ENCODE peak calls at places on chromosome 3, in ten cellular contexts. One of them, this sample, is unnamed.

GRCh38 chr3:171936231-171936841 is 93.2 kb downstream of the TMEM212 start:
- DNase-seq in A172: peak
- DNase-seq in endodermal cell: no peak
- DNase-seq in Right ventricle myocardium superior: no peak
- DNase-seq in NCI-H510A: no peak
- DNase-seq in NCI-H748 treated with DMSO at 0.1 percent for 48 hours: no peak
- DNase-seq in foreskin keratinocyte: peak
- DNase-seq in RPMI7951: peak
- DNase-seq in HuH-7: no peak
- DNase-seq in effector memory CD8-positive, alpha-beta T cell: no peak
- DNase-seq in this sample: no peak

GRCh38 chr3:65855370-65856100 is 183.2 kb downstream of the MAGI1 start:
- DNase-seq in A172: no peak
- DNase-seq in endodermal cell: no peak
- DNase-seq in Right ventricle myocardium superior: no peak
- DNase-seq in NCI-H510A: no peak
- DNase-seq in NCI-H748 treated with DMSO at 0.1 percent for 48 hours: no peak
- DNase-seq in foreskin keratinocyte: no peak
- DNase-seq in RPMI7951: peak
- DNase-seq in HuH-7: no peak
- DNase-seq in effector memory CD8-positive, alpha-beta T cell: no peak
- DNase-seq in this sample: no peak

GRCh38 chr3:39191103-39191502 is 1.3 kb downstream of the XIRP1 start:
- DNase-seq in A172: no peak
- DNase-seq in endodermal cell: peak
- DNase-seq in Right ventricle myocardium superior: no peak
- DNase-seq in NCI-H510A: no peak
- DNase-seq in NCI-H748 treated with DMSO at 0.1 percent for 48 hours: no peak
- DNase-seq in foreskin keratinocyte: no peak
- DNase-seq in RPMI7951: no peak
- DNase-seq in HuH-7: no peak
- DNase-seq in effector memory CD8-positive, alpha-beta T cell: no peak
- DNase-seq in this sample: no peak

GRCh38 chr3:149657796-149658443 is at the start of gene WWTR1:
- DNase-seq in A172: peak
- DNase-seq in endodermal cell: peak
- DNase-seq in Right ventricle myocardium superior: peak
- DNase-seq in NCI-H510A: peak
- DNase-seq in NCI-H748 treated with DMSO at 0.1 percent for 48 hours: peak
- DNase-seq in foreskin keratinocyte: peak
- DNase-seq in RPMI7951: peak
- DNase-seq in HuH-7: peak
- DNase-seq in effector memory CD8-positive, alpha-beta T cell: no peak
- DNase-seq in this sample: peak

GRCh38 chr3:182766108-182766507 is 27.2 kb upstream of the ATP11B start:
- DNase-seq in A172: no peak
- DNase-seq in endodermal cell: no peak
- DNase-seq in Right ventricle myocardium superior: no peak
- DNase-seq in NCI-H510A: no peak
- DNase-seq in NCI-H748 treated with DMSO at 0.1 percent for 48 hours: no peak
- DNase-seq in foreskin keratinocyte: no peak
- DNase-seq in RPMI7951: no peak
- DNase-seq in HuH-7: no peak
- DNase-seq in effector memory CD8-positive, alpha-beta T cell: no peak
- DNase-seq in this sample: no peak

GRCh38 chr3:74119221-74119620 is 494.5 kb upstream of the PDZRN3 start:
- DNase-seq in A172: no peak
- DNase-seq in endodermal cell: no peak
- DNase-seq in Right ventricle myocardium superior: no peak
- DNase-seq in NCI-H510A: no peak
- DNase-seq in NCI-H748 treated with DMSO at 0.1 percent for 48 hours: no peak
- DNase-seq in foreskin keratinocyte: no peak
- DNase-seq in RPMI7951: no peak
- DNase-seq in HuH-7: no peak
- DNase-seq in effector memory CD8-positive, alpha-beta T cell: no peak
- DNase-seq in this sample: no peak

GRCh38 chr3:114035146-114035545 is 21.2 kb downstream of the CCDC191 start:
- DNase-seq in A172: peak
- DNase-seq in endodermal cell: no peak
- DNase-seq in Right ventricle myocardium superior: no peak
- DNase-seq in NCI-H510A: no peak
- DNase-seq in NCI-H748 treated with DMSO at 0.1 percent for 48 hours: no peak
- DNase-seq in foreskin keratinocyte: no peak
- DNase-seq in RPMI7951: no peak
- DNase-seq in HuH-7: no peak
- DNase-seq in effector memory CD8-positive, alpha-beta T cell: no peak
- DNase-seq in this sample: no peak

GRCh38 chr3:10142707-10143560 is 1.4 kb downstream of the VHL start:
- DNase-seq in A172: no peak
- DNase-seq in endodermal cell: peak
- DNase-seq in Right ventricle myocardium superior: no peak
- DNase-seq in NCI-H510A: no peak
- DNase-seq in NCI-H748 treated with DMSO at 0.1 percent for 48 hours: no peak
- DNase-seq in foreskin keratinocyte: no peak
- DNase-seq in RPMI7951: peak
- DNase-seq in HuH-7: peak
- DNase-seq in effector memory CD8-positive, alpha-beta T cell: no peak
- DNase-seq in this sample: no peak

GRCh38 chr3:113626513-113627371 is 69.7 kb downstream of the USF3 start:
- DNase-seq in A172: peak
- DNase-seq in endodermal cell: peak
- DNase-seq in Right ventricle myocardium superior: peak
- DNase-seq in NCI-H510A: peak
- DNase-seq in NCI-H748 treated with DMSO at 0.1 percent for 48 hours: no peak
- DNase-seq in foreskin keratinocyte: peak
- DNase-seq in RPMI7951: peak
- DNase-seq in HuH-7: peak
- DNase-seq in effector memory CD8-positive, alpha-beta T cell: no peak
- DNase-seq in this sample: no peak

GRCh38 chr3:133383175-133383574 is 16.7 kb upstream of the BFSP2 start:
- DNase-seq in A172: no peak
- DNase-seq in endodermal cell: no peak
- DNase-seq in Right ventricle myocardium superior: no peak
- DNase-seq in NCI-H510A: no peak
- DNase-seq in NCI-H748 treated with DMSO at 0.1 percent for 48 hours: no peak
- DNase-seq in foreskin keratinocyte: peak
- DNase-seq in RPMI7951: no peak
- DNase-seq in HuH-7: no peak
- DNase-seq in effector memory CD8-positive, alpha-beta T cell: no peak
- DNase-seq in this sample: no peak

GRCh38 chr3:105746226-105746996 is 122.4 kb downstream of the CBLB start:
- DNase-seq in A172: no peak
- DNase-seq in endodermal cell: no peak
- DNase-seq in Right ventricle myocardium superior: no peak
- DNase-seq in NCI-H510A: no peak
- DNase-seq in NCI-H748 treated with DMSO at 0.1 percent for 48 hours: no peak
- DNase-seq in foreskin keratinocyte: no peak
- DNase-seq in RPMI7951: no peak
- DNase-seq in HuH-7: peak
- DNase-seq in effector memory CD8-positive, alpha-beta T cell: no peak
- DNase-seq in this sample: no peak

GRCh38 chr3:9901967-9902366 is 681 bp upstream of the IL17RE start:
- DNase-seq in A172: no peak
- DNase-seq in endodermal cell: no peak
- DNase-seq in Right ventricle myocardium superior: no peak
- DNase-seq in NCI-H510A: no peak
- DNase-seq in NCI-H748 treated with DMSO at 0.1 percent for 48 hours: no peak
- DNase-seq in foreskin keratinocyte: no peak
- DNase-seq in RPMI7951: no peak
- DNase-seq in HuH-7: no peak
- DNase-seq in effector memory CD8-positive, alpha-beta T cell: peak
- DNase-seq in this sample: no peak

GRCh38 chr3:161700998-161701397 is 204.4 kb downstream of the OTOL1 start:
- DNase-seq in A172: no peak
- DNase-seq in endodermal cell: peak
- DNase-seq in Right ventricle myocardium superior: no peak
- DNase-seq in NCI-H510A: peak
- DNase-seq in NCI-H748 treated with DMSO at 0.1 percent for 48 hours: no peak
- DNase-seq in foreskin keratinocyte: no peak
- DNase-seq in RPMI7951: no peak
- DNase-seq in HuH-7: no peak
- DNase-seq in effector memory CD8-positive, alpha-beta T cell: no peak
- DNase-seq in this sample: no peak

GRCh38 chr3:13379191-13379830 is 40.8 kb downstream of the NUP210 start:
- DNase-seq in A172: peak
- DNase-seq in endodermal cell: no peak
- DNase-seq in Right ventricle myocardium superior: no peak
- DNase-seq in NCI-H510A: no peak
- DNase-seq in NCI-H748 treated with DMSO at 0.1 percent for 48 hours: no peak
- DNase-seq in foreskin keratinocyte: no peak
- DNase-seq in RPMI7951: peak
- DNase-seq in HuH-7: no peak
- DNase-seq in effector memory CD8-positive, alpha-beta T cell: no peak
- DNase-seq in this sample: no peak

GRCh38 chr3:106169351-106169750 is 300.5 kb upstream of the CBLB start:
- DNase-seq in A172: no peak
- DNase-seq in endodermal cell: no peak
- DNase-seq in Right ventricle myocardium superior: no peak
- DNase-seq in NCI-H510A: no peak
- DNase-seq in NCI-H748 treated with DMSO at 0.1 percent for 48 hours: no peak
- DNase-seq in foreskin keratinocyte: no peak
- DNase-seq in RPMI7951: no peak
- DNase-seq in HuH-7: no peak
- DNase-seq in effector memory CD8-positive, alpha-beta T cell: no peak
- DNase-seq in this sample: no peak

GRCh38 chr3:48662140-48662752 is 440 bp downstream of the CELSR3 start:
- DNase-seq in A172: no peak
- DNase-seq in endodermal cell: peak
- DNase-seq in Right ventricle myocardium superior: no peak
- DNase-seq in NCI-H510A: no peak
- DNase-seq in NCI-H748 treated with DMSO at 0.1 percent for 48 hours: no peak
- DNase-seq in foreskin keratinocyte: no peak
- DNase-seq in RPMI7951: no peak
- DNase-seq in HuH-7: peak
- DNase-seq in effector memory CD8-positive, alpha-beta T cell: no peak
- DNase-seq in this sample: no peak

GRCh38 chr3:37214076-37214475 is 39.7 kb upstream of the LRRFIP2 start:
- DNase-seq in A172: no peak
- DNase-seq in endodermal cell: peak
- DNase-seq in Right ventricle myocardium superior: no peak
- DNase-seq in NCI-H510A: no peak
- DNase-seq in NCI-H748 treated with DMSO at 0.1 percent for 48 hours: no peak
- DNase-seq in foreskin keratinocyte: no peak
- DNase-seq in RPMI7951: no peak
- DNase-seq in HuH-7: no peak
- DNase-seq in effector memory CD8-positive, alpha-beta T cell: no peak
- DNase-seq in this sample: no peak

GRCh38 chr3:43319364-43319763 is 33.0 kb downstream of the SNRK start:
- DNase-seq in A172: no peak
- DNase-seq in endodermal cell: no peak
- DNase-seq in Right ventricle myocardium superior: peak
- DNase-seq in NCI-H510A: no peak
- DNase-seq in NCI-H748 treated with DMSO at 0.1 percent for 48 hours: no peak
- DNase-seq in foreskin keratinocyte: no peak
- DNase-seq in RPMI7951: no peak
- DNase-seq in HuH-7: no peak
- DNase-seq in effector memory CD8-positive, alpha-beta T cell: no peak
- DNase-seq in this sample: no peak

GRCh38 chr3:75655501-75655904 is 8.6 kb upstream of the FRG2C start:
- DNase-seq in A172: no peak
- DNase-seq in endodermal cell: peak
- DNase-seq in Right ventricle myocardium superior: no peak
- DNase-seq in NCI-H510A: no peak
- DNase-seq in NCI-H748 treated with DMSO at 0.1 percent for 48 hours: no peak
- DNase-seq in foreskin keratinocyte: no peak
- DNase-seq in RPMI7951: no peak
- DNase-seq in HuH-7: no peak
- DNase-seq in effector memory CD8-positive, alpha-beta T cell: no peak
- DNase-seq in this sample: no peak

GRCh38 chr3:126155280-126155640 is 25.1 kb downstream of the ALDH1L1 start:
- DNase-seq in A172: no peak
- DNase-seq in endodermal cell: no peak
- DNase-seq in Right ventricle myocardium superior: no peak
- DNase-seq in NCI-H510A: no peak
- DNase-seq in NCI-H748 treated with DMSO at 0.1 percent for 48 hours: no peak
- DNase-seq in foreskin keratinocyte: no peak
- DNase-seq in RPMI7951: no peak
- DNase-seq in HuH-7: no peak
- DNase-seq in effector memory CD8-positive, alpha-beta T cell: no peak
- DNase-seq in this sample: no peak

GRCh38 chr3:129560931-129561594 is 18.1 kb downstream of the H1-8 start:
- DNase-seq in A172: peak
- DNase-seq in endodermal cell: no peak
- DNase-seq in Right ventricle myocardium superior: peak
- DNase-seq in NCI-H510A: no peak
- DNase-seq in NCI-H748 treated with DMSO at 0.1 percent for 48 hours: no peak
- DNase-seq in foreskin keratinocyte: no peak
- DNase-seq in RPMI7951: peak
- DNase-seq in HuH-7: no peak
- DNase-seq in effector memory CD8-positive, alpha-beta T cell: no peak
- DNase-seq in this sample: peak

GRCh38 chr3:42839616-42840015 is 30.4 kb downstream of the ACKR2 start:
- DNase-seq in A172: peak
- DNase-seq in endodermal cell: peak
- DNase-seq in Right ventricle myocardium superior: no peak
- DNase-seq in NCI-H510A: peak
- DNase-seq in NCI-H748 treated with DMSO at 0.1 percent for 48 hours: peak
- DNase-seq in foreskin keratinocyte: no peak
- DNase-seq in RPMI7951: peak
- DNase-seq in HuH-7: peak
- DNase-seq in effector memory CD8-positive, alpha-beta T cell: peak
- DNase-seq in this sample: no peak

GRCh38 chr3:128786434-128787020 is 60.5 kb downstream of the RAB7A start:
- DNase-seq in A172: no peak
- DNase-seq in endodermal cell: no peak
- DNase-seq in Right ventricle myocardium superior: no peak
- DNase-seq in NCI-H510A: no peak
- DNase-seq in NCI-H748 treated with DMSO at 0.1 percent for 48 hours: no peak
- DNase-seq in foreskin keratinocyte: no peak
- DNase-seq in RPMI7951: peak
- DNase-seq in HuH-7: no peak
- DNase-seq in effector memory CD8-positive, alpha-beta T cell: no peak
- DNase-seq in this sample: no peak

GRCh38 chr3:52046914-52047239 is 9.5 kb downstream of the DUSP7 start:
- DNase-seq in A172: no peak
- DNase-seq in endodermal cell: no peak
- DNase-seq in Right ventricle myocardium superior: no peak
- DNase-seq in NCI-H510A: no peak
- DNase-seq in NCI-H748 treated with DMSO at 0.1 percent for 48 hours: no peak
- DNase-seq in foreskin keratinocyte: no peak
- DNase-seq in RPMI7951: no peak
- DNase-seq in HuH-7: no peak
- DNase-seq in effector memory CD8-positive, alpha-beta T cell: no peak
- DNase-seq in this sample: no peak

GRCh38 chr3:127699098-127699945 is 26.6 kb downstream of the ABTB1 start:
- DNase-seq in A172: no peak
- DNase-seq in endodermal cell: no peak
- DNase-seq in Right ventricle myocardium superior: peak
- DNase-seq in NCI-H510A: no peak
- DNase-seq in NCI-H748 treated with DMSO at 0.1 percent for 48 hours: no peak
- DNase-seq in foreskin keratinocyte: no peak
- DNase-seq in RPMI7951: peak
- DNase-seq in HuH-7: no peak
- DNase-seq in effector memory CD8-positive, alpha-beta T cell: no peak
- DNase-seq in this sample: peak

GRCh38 chr3:155231792-155232191 is 61.7 kb downstream of the STRIT1 start:
- DNase-seq in A172: no peak
- DNase-seq in endodermal cell: no peak
- DNase-seq in Right ventricle myocardium superior: no peak
- DNase-seq in NCI-H510A: no peak
- DNase-seq in NCI-H748 treated with DMSO at 0.1 percent for 48 hours: no peak
- DNase-seq in foreskin keratinocyte: no peak
- DNase-seq in RPMI7951: peak
- DNase-seq in HuH-7: no peak
- DNase-seq in effector memory CD8-positive, alpha-beta T cell: no peak
- DNase-seq in this sample: no peak

GRCh38 chr3:168467085-168467714 is 371.5 kb upstream of the GOLIM4 start:
- DNase-seq in A172: peak
- DNase-seq in endodermal cell: peak
- DNase-seq in Right ventricle myocardium superior: no peak
- DNase-seq in NCI-H510A: no peak
- DNase-seq in NCI-H748 treated with DMSO at 0.1 percent for 48 hours: no peak
- DNase-seq in foreskin keratinocyte: no peak
- DNase-seq in RPMI7951: peak
- DNase-seq in HuH-7: no peak
- DNase-seq in effector memory CD8-positive, alpha-beta T cell: no peak
- DNase-seq in this sample: no peak

GRCh38 chr3:135618123-135618522 is 347.4 kb upstream of the PPP2R3A start:
- DNase-seq in A172: no peak
- DNase-seq in endodermal cell: no peak
- DNase-seq in Right ventricle myocardium superior: no peak
- DNase-seq in NCI-H510A: no peak
- DNase-seq in NCI-H748 treated with DMSO at 0.1 percent for 48 hours: no peak
- DNase-seq in foreskin keratinocyte: no peak
- DNase-seq in RPMI7951: no peak
- DNase-seq in HuH-7: no peak
- DNase-seq in effector memory CD8-positive, alpha-beta T cell: no peak
- DNase-seq in this sample: no peak